ENCODE peak calls at places on chromosomes 5 and 9, in five cellular contexts. One of them, this sample, is unnamed.

GRCh38 chr9:12604154-12604825 is 88.9 kb upstream of the TYRP1 start:
- DNase-seq in HepG2: no peak
- DNase-seq in H1: no peak
- DNase-seq in K562: no peak
- DNase-seq in GM12878: no peak
- DNase-seq in this sample: no peak

GRCh38 chr9:73143606-73144328 is 7.9 kb upstream of the ANXA1 start:
- DNase-seq in K562: peak
- DNase-seq in H1: no peak
- DNase-seq in HepG2: no peak
- DNase-seq in GM12878: no peak
- DNase-seq in this sample: peak

GRCh38 chr9:129026442-129027223 is 1.5 kb downstream of the SH3GLB2 start:
- DNase-seq in HepG2: peak
- DNase-seq in K562: peak
- DNase-seq in GM12878: no peak
- DNase-seq in H1: no peak
- DNase-seq in this sample: no peak

GRCh38 chr5:40441733-40442132 is 238.0 kb upstream of the PTGER4 start:
- DNase-seq in GM12878: no peak
- DNase-seq in H1: no peak
- DNase-seq in HepG2: peak
- DNase-seq in K562: no peak
- DNase-seq in this sample: no peak

GRCh38 chr5:1052076-1052475 is 43.5 kb downstream of the NKD2 start:
- DNase-seq in GM12878: no peak
- DNase-seq in H1: no peak
- DNase-seq in HepG2: no peak
- DNase-seq in K562: no peak
- DNase-seq in this sample: no peak

GRCh38 chr9:128215491-128216404 is 12.6 kb downstream of the DNM1 start:
- DNase-seq in H1: no peak
- DNase-seq in GM12878: no peak
- DNase-seq in HepG2: peak
- DNase-seq in K562: no peak
- DNase-seq in this sample: no peak

GRCh38 chr5:171342362-171343111 is 33.5 kb downstream of the TLX3 start:
- DNase-seq in GM12878: no peak
- DNase-seq in HepG2: peak
- DNase-seq in K562: peak
- DNase-seq in H1: peak
- DNase-seq in this sample: peak

GRCh38 chr9:106312913-106313312 is 550.1 kb upstream of the ZNF462 start:
- DNase-seq in K562: no peak
- DNase-seq in H1: no peak
- DNase-seq in GM12878: no peak
- DNase-seq in HepG2: no peak
- DNase-seq in this sample: no peak

GRCh38 chr5:61120534-61120933 is 41.7 kb downstream of the SMIM15 start:
- DNase-seq in K562: no peak
- DNase-seq in H1: no peak
- DNase-seq in HepG2: no peak
- DNase-seq in GM12878: no peak
- DNase-seq in this sample: no peak

GRCh38 chr9:2255128-2255527 is 240.0 kb downstream of the SMARCA2 start:
- DNase-seq in GM12878: no peak
- DNase-seq in H1: no peak
- DNase-seq in HepG2: peak
- DNase-seq in K562: peak
- DNase-seq in this sample: no peak

GRCh38 chr5:171858303-171858702 is 72.7 kb downstream of the SMIM23 start:
- DNase-seq in HepG2: peak
- DNase-seq in K562: peak
- DNase-seq in H1: no peak
- DNase-seq in GM12878: no peak
- DNase-seq in this sample: no peak

GRCh38 chr5:180831139-180832080 is 28.8 kb upstream of the MGAT1 start:
- DNase-seq in H1: peak
- DNase-seq in HepG2: no peak
- DNase-seq in GM12878: no peak
- DNase-seq in K562: peak
- DNase-seq in this sample: no peak

GRCh38 chr5:67971223-67971830 is 244.2 kb upstream of the PIK3R1 start:
- DNase-seq in H1: no peak
- DNase-seq in K562: no peak
- DNase-seq in HepG2: peak
- DNase-seq in GM12878: no peak
- DNase-seq in this sample: no peak

GRCh38 chr9:83238871-83239624 is 176.1 kb upstream of the RASEF start:
- DNase-seq in K562: no peak
- DNase-seq in H1: no peak
- DNase-seq in HepG2: peak
- DNase-seq in GM12878: no peak
- DNase-seq in this sample: peak

GRCh38 chr5:131328536-131329186 is 64.8 kb downstream of the CDC42SE2 start:
- DNase-seq in GM12878: no peak
- DNase-seq in HepG2: peak
- DNase-seq in H1: no peak
- DNase-seq in K562: no peak
- DNase-seq in this sample: no peak

GRCh38 chr5:135332519-135333150 is 66.4 kb downstream of the MACROH2A1 start:
- DNase-seq in H1: no peak
- DNase-seq in GM12878: no peak
- DNase-seq in HepG2: peak
- DNase-seq in K562: peak
- DNase-seq in this sample: peak

GRCh38 chr5:41843456-41844112 is 26.6 kb downstream of the OXCT1 start:
- DNase-seq in GM12878: no peak
- DNase-seq in H1: no peak
- DNase-seq in HepG2: peak
- DNase-seq in K562: peak
- DNase-seq in this sample: peak

GRCh38 chr9:81814794-81815464 is 113.3 kb upstream of the SPATA31D4 start:
- DNase-seq in HepG2: no peak
- DNase-seq in K562: no peak
- DNase-seq in GM12878: peak
- DNase-seq in H1: no peak
- DNase-seq in this sample: no peak

GRCh38 chr5:179265529-179266290 is 79.6 kb downstream of the ADAMTS2 start:
- DNase-seq in GM12878: no peak
- DNase-seq in K562: no peak
- DNase-seq in H1: peak
- DNase-seq in HepG2: no peak
- DNase-seq in this sample: no peak

GRCh38 chr9:132572921-132573320 is 9.5 kb upstream of the BARHL1 start:
- DNase-seq in K562: peak
- DNase-seq in H1: no peak
- DNase-seq in GM12878: no peak
- DNase-seq in HepG2: no peak
- DNase-seq in this sample: no peak

GRCh38 chr9:113807173-113808061 is 68.7 kb upstream of the ZNF618 start:
- DNase-seq in H1: peak
- DNase-seq in HepG2: peak
- DNase-seq in GM12878: no peak
- DNase-seq in K562: peak
- DNase-seq in this sample: peak

GRCh38 chr9:19969721-19970120 is 180.9 kb upstream of the SLC24A2 start:
- DNase-seq in H1: no peak
- DNase-seq in HepG2: no peak
- DNase-seq in GM12878: no peak
- DNase-seq in K562: no peak
- DNase-seq in this sample: no peak

GRCh38 chr9:71909887-71910601 is 949 bp downstream of the ABHD17B start:
- DNase-seq in H1: no peak
- DNase-seq in K562: peak
- DNase-seq in GM12878: no peak
- DNase-seq in HepG2: peak
- DNase-seq in this sample: peak
- H3K27ac ChIP-seq in H1: peak
- H3K27ac ChIP-seq in K562: peak
- H3K27ac ChIP-seq in GM12878: peak
- H3K27ac ChIP-seq in HepG2: peak
- H3K27ac ChIP-seq in this sample: peak

GRCh38 chr5:59596586-59597348 is 296.8 kb downstream of the PDE4D start:
- DNase-seq in HepG2: no peak
- DNase-seq in K562: no peak
- DNase-seq in GM12878: no peak
- DNase-seq in H1: no peak
- DNase-seq in this sample: no peak

GRCh38 chr5:59599729-59600128 is 293.8 kb downstream of the PDE4D start:
- DNase-seq in H1: no peak
- DNase-seq in GM12878: no peak
- DNase-seq in K562: no peak
- DNase-seq in HepG2: no peak
- DNase-seq in this sample: no peak

GRCh38 chr5:59600153-59600552 is 293.4 kb downstream of the PDE4D start:
- DNase-seq in H1: no peak
- DNase-seq in K562: no peak
- DNase-seq in HepG2: no peak
- DNase-seq in GM12878: no peak
- DNase-seq in this sample: no peak

GRCh38 chr5:59597690-59598546 is 295.6 kb downstream of the PDE4D start:
- DNase-seq in HepG2: no peak
- DNase-seq in GM12878: no peak
- DNase-seq in H1: no peak
- DNase-seq in K562: no peak
- DNase-seq in this sample: no peak

DNA sequence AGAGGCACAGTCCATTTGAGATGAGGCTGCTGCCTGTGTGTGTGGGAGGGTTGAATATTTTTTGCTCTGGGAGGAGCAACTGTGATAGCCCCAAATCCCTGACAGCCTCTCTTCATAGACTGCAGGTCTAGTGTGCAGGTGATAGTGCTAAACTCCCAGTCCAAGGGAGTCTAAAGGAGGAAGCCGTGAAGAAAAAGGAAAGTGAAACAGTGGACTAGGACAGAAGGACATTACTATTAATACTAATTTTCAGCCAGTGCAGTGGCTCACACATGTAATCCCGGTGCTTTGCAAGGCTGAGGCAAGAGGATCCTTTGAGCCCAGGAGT is 295.0 kb downstream of the PDE4D start:
- DNase-seq in HepG2: no peak
- DNase-seq in GM12878: no peak
- DNase-seq in K562: no peak
- DNase-seq in H1: no peak
- DNase-seq in this sample: no peak
- H3K4me3 ChIP-seq in HepG2: no peak
- H3K4me3 ChIP-seq in GM12878: no peak
- H3K4me3 ChIP-seq in K562: no peak
- H3K4me3 ChIP-seq in H1: no peak
- H3K4me3 ChIP-seq in this sample: no peak

DNA sequence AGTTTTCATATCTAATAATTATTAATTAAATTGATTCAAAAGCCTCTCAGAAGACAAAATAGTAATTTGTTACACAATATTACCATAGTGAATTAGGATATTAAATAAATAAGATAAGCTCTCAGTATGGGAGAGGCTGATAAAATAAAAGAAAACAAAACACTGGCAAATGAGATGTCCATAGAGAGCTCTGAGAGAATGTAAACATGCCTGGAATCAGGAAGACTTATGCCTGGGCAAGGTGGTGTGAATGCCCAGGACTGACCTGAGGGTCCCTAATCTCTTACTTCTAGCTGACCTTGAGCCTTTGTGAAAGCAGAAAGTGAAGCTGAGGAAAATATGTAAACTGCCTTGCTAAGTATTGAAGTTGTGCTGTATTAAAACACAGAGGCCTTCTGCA is 616.5 kb downstream of the PTPRD start:
- DNase-seq in GM12878: no peak
- DNase-seq in HepG2: no peak
- DNase-seq in H1: no peak
- DNase-seq in K562: no peak
- DNase-seq in this sample: no peak
- TF ChIP-seq GABPA in GM12878: no peak
- TF ChIP-seq GABPA in HepG2: no peak
- TF ChIP-seq GABPA in H1: no peak
- TF ChIP-seq GABPA in K562: no peak
- TF ChIP-seq GABPA in this sample: no peak

GRCh38 chr9:131439224-131439623 is 45.3 kb downstream of the PRRC2B start:
- DNase-seq in K562: no peak
- DNase-seq in GM12878: no peak
- DNase-seq in H1: no peak
- DNase-seq in HepG2: no peak
- DNase-seq in this sample: no peak
- H3K27ac ChIP-seq in K562: no peak
- H3K27ac ChIP-seq in GM12878: no peak
- H3K27ac ChIP-seq in H1: peak
- H3K27ac ChIP-seq in HepG2: no peak
- H3K27ac ChIP-seq in this sample: no peak

GRCh38 chr5:149358818-149359217 is 972 bp downstream of the PCYOX1L start:
- DNase-seq in H1: no peak
- DNase-seq in HepG2: no peak
- DNase-seq in K562: no peak
- DNase-seq in GM12878: no peak
- DNase-seq in this sample: no peak
- H3K4me3 ChIP-seq in H1: peak
- H3K4me3 ChIP-seq in HepG2: no peak
- H3K4me3 ChIP-seq in K562: peak
- H3K4me3 ChIP-seq in GM12878: peak
- H3K4me3 ChIP-seq in this sample: peak

DNA sequence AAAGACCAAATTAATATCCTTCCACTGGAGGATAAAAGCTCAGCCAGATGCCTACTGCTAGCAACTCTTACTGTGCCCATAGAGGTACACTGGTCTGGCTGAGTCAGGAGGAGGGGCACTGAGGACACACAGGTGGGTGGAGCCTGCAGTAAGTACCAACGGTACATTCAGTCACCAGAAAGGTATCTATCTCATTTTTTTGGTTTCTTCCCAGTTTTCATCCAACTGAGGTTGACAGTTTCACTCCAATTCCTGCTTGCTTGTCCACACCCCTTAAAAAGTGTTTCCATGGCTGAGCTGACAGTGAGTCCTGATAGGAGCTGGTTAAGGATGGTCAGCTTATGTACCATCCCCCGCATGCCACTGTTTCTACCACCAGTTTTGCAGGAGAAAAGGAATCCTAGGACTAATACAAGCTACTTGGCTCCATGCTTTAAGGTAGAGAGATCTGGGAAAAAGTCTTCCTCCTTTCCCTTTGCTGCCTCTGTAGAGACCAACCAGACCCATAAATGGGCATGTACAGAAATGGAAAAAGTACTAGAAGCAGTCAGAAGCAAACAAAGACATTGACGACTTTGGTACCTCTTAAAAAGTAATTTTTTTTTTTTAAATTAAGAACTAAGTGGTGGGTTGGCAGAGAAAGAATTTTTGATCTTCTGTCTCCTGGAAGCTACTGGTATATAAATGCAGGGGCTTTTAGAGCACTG is 3.2 kb downstream of the ELL2 start:
- DNase-seq in H1: no peak
- DNase-seq in GM12878: no peak
- DNase-seq in HepG2: peak
- DNase-seq in K562: no peak
- DNase-seq in this sample: no peak
- TF ChIP-seq GABPA in H1: no peak
- TF ChIP-seq GABPA in GM12878: no peak
- TF ChIP-seq GABPA in HepG2: no peak
- TF ChIP-seq GABPA in K562: no peak
- TF ChIP-seq GABPA in this sample: no peak

DNA sequence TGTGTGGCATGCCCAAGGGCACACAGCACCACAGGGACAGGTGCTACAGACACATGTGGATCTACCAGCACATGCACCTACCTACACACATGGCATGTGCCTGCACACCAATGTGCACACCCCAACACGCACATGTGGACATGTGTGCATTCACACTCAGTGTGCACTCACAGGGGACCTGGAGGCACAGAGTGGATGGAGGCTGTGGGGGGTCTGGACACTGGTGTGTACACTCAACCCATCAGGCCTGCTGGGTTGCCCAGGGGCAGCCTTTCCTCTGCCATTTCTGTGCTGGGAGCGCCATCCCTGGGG is 1.7 kb downstream of the CRB2 start:
- DNase-seq in H1: no peak
- DNase-seq in GM12878: no peak
- DNase-seq in HepG2: no peak
- DNase-seq in K562: no peak
- DNase-seq in this sample: no peak
- H3K27ac ChIP-seq in H1: peak
- H3K27ac ChIP-seq in GM12878: no peak
- H3K27ac ChIP-seq in HepG2: no peak
- H3K27ac ChIP-seq in K562: no peak
- H3K27ac ChIP-seq in this sample: no peak